ENCODE peak calls at places on chromosomes 1 and 21, in five cellular contexts. One of them, this sample, is unnamed.

GRCh38 chr1:175072131-175072941 is 4.7 kb downstream of the TNN start:
- DNase-seq in mammary epithelial cell: peak; percentile 35
- DNase-seq in colonic mucosa: no peak
- DNase-seq in HAP-1: no peak
- DNase-seq in heart right ventricle: no peak
- DNase-seq in this sample: no peak

GRCh38 chr21:43697758-43698643 is 20.9 kb upstream of the PDXK start:
- DNase-seq in mammary epithelial cell: no peak
- DNase-seq in HAP-1: no peak
- DNase-seq in colonic mucosa: no peak
- DNase-seq in heart right ventricle: no peak
- DNase-seq in this sample: no peak

GRCh38 chr1:42941640-42942330 is 16.9 kb downstream of the SLC2A1 start:
- DNase-seq in mammary epithelial cell: peak; percentile 89
- DNase-seq in colonic mucosa: peak; percentile 89
- DNase-seq in heart right ventricle: peak; percentile 76
- DNase-seq in HAP-1: no peak
- DNase-seq in this sample: peak; percentile 80

GRCh38 chr21:44934797-44935532 is 4.9 kb upstream of the SLX9 start:
- DNase-seq in colonic mucosa: no peak
- DNase-seq in HAP-1: no peak
- DNase-seq in heart right ventricle: no peak
- DNase-seq in mammary epithelial cell: no peak
- DNase-seq in this sample: no peak

GRCh38 chr1:244964112-244964971 is 100.0 kb upstream of the HNRNPU start:
- DNase-seq in HAP-1: no peak
- DNase-seq in heart right ventricle: no peak
- DNase-seq in mammary epithelial cell: peak; percentile 30
- DNase-seq in colonic mucosa: peak; percentile 71
- DNase-seq in this sample: no peak

GRCh38 chr21:15735409-15735808 is 5.6 kb downstream of the USP25 start:
- DNase-seq in heart right ventricle: no peak
- DNase-seq in HAP-1: no peak
- DNase-seq in mammary epithelial cell: no peak
- DNase-seq in colonic mucosa: no peak
- DNase-seq in this sample: no peak

GRCh38 chr1:158121604-158122254 is 59.0 kb upstream of the CD1D start:
- DNase-seq in mammary epithelial cell: peak; percentile 52
- DNase-seq in colonic mucosa: peak; percentile 47
- DNase-seq in HAP-1: peak; percentile 77
- DNase-seq in heart right ventricle: no peak
- DNase-seq in this sample: peak; percentile 59

GRCh38 chr21:33541105-33541711 is 709 bp downstream of the GART start:
- DNase-seq in HAP-1: peak; percentile 43
- DNase-seq in mammary epithelial cell: no peak
- DNase-seq in heart right ventricle: no peak
- DNase-seq in colonic mucosa: peak; percentile 31
- DNase-seq in this sample: no peak

GRCh38 chr1:31548518-31548898 is 27.8 kb upstream of the TINAGL1 start:
- DNase-seq in colonic mucosa: no peak
- DNase-seq in HAP-1: peak; percentile 28
- DNase-seq in heart right ventricle: no peak
- DNase-seq in mammary epithelial cell: peak; percentile 88
- DNase-seq in this sample: no peak

DNA sequence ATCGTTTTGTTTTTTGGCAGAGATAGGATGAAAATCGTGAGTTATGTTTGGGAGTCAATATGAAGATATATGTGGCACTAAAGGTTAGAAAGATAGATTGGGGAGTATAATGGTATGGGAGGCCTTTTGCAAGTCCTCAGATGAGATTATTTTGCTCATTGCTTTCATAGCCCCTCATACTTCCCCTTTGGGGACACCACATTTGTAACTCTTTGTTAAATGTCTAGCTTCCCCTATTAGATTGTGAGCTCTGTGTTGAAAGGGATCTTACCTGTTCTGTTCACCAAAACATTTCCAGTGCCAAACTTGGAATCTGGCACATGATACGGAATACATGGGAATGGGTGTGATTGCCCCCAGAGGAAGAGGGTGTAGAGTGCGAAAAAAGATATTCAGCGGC is 30.3 kb downstream of the RAVER2 start:
- DNase-seq in colonic mucosa: no peak
- DNase-seq in mammary epithelial cell: no peak
- DNase-seq in HAP-1: no peak
- DNase-seq in heart right ventricle: no peak
- DNase-seq in this sample: no peak
- H3K4me3 ChIP-seq in colonic mucosa: no peak overlapping the region
- H3K4me3 ChIP-seq in mammary epithelial cell: no peak overlapping the region
- H3K4me3 ChIP-seq in HAP-1: no peak overlapping the region
- H3K4me3 ChIP-seq in heart right ventricle: no peak overlapping the region
- H3K4me3 ChIP-seq in this sample: no peak overlapping the region

GRCh38 chr1:198937231-198938031 is 298.6 kb downstream of the PTPRC start:
- DNase-seq in colonic mucosa: peak; percentile 47
- DNase-seq in HAP-1: peak; percentile 67
- DNase-seq in heart right ventricle: no peak
- DNase-seq in mammary epithelial cell: peak; percentile 91
- DNase-seq in this sample: peak; percentile 76
- H3K4me3 ChIP-seq in colonic mucosa: peak overlapping the region; percentile 35
- H3K4me3 ChIP-seq in HAP-1: peak overlapping the region; percentile 59
- H3K4me3 ChIP-seq in heart right ventricle: peak overlapping the region; percentile 49
- H3K4me3 ChIP-seq in mammary epithelial cell: peak overlapping the region; percentile 68
- H3K4me3 ChIP-seq in this sample: peak overlapping the region; percentile 63

DNA sequence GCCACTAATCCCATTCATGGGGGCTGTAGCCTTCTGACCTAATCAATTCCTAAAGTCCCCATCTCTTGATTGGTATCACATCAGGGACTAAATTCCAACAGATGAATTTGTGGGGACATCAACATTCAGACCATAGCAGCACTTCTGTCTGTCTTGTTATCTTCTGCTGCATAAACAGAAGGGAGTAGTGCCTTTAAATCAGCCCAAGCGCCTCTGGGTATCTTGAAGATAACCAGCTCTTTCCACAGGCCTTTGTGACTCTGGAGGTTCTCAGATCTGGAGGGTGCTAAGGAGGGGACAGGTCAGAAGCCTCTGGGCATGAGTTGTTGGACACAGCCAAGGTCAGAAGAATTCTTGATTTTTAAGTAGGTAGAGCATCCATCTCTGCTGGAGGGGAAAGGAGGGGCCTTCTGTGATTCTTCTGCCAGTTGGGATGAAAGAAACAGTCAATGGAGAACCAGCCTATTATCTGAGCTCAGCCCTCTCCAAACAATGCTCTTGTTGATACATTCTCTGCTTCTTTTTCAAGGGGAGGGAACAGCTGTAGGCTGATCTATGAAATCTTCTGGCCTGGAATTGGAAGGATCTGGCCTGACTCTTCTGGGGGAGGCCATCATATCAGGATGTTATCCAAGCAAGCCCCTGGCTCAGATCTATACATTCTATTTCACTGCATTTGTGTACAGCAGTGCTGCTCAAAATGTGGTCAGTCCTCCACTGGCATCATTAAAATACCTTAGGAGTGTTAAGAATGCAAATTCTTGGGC is 31.2 kb upstream of the LRIG2 start:
- DNase-seq in mammary epithelial cell: no peak
- DNase-seq in HAP-1: peak; percentile 12
- DNase-seq in heart right ventricle: no peak
- DNase-seq in colonic mucosa: no peak
- DNase-seq in this sample: no peak
- H3K4me3 ChIP-seq in mammary epithelial cell: no peak overlapping the region
- H3K4me3 ChIP-seq in HAP-1: no peak overlapping the region
- H3K4me3 ChIP-seq in heart right ventricle: no peak overlapping the region
- H3K4me3 ChIP-seq in colonic mucosa: no peak overlapping the region
- H3K4me3 ChIP-seq in this sample: no peak overlapping the region

GRCh38 chr1:57422271-57423134 is 1.4 kb downstream of the DAB1 start:
- DNase-seq in mammary epithelial cell: no peak
- DNase-seq in heart right ventricle: no peak
- DNase-seq in HAP-1: no peak
- DNase-seq in colonic mucosa: no peak
- DNase-seq in this sample: no peak

GRCh38 chr1:57423135-57424131 is at the start of gene DAB1:
- DNase-seq in colonic mucosa: no peak
- DNase-seq in heart right ventricle: no peak
- DNase-seq in mammary epithelial cell: peak; percentile 26
- DNase-seq in HAP-1: no peak
- DNase-seq in this sample: no peak

GRCh38 chr1:57421366-57421765 is 2.5 kb downstream of the DAB1 start:
- DNase-seq in mammary epithelial cell: no peak
- DNase-seq in colonic mucosa: no peak
- DNase-seq in HAP-1: no peak
- DNase-seq in heart right ventricle: no peak
- DNase-seq in this sample: no peak

GRCh38 chr1:57424231-57425027 is 569 bp upstream of the DAB1 start:
- DNase-seq in mammary epithelial cell: no peak
- DNase-seq in HAP-1: peak; percentile 36
- DNase-seq in heart right ventricle: peak; percentile 53
- DNase-seq in colonic mucosa: no peak
- DNase-seq in this sample: no peak
- H3K4me3 ChIP-seq in mammary epithelial cell: peak overlapping the region; percentile 38
- H3K4me3 ChIP-seq in HAP-1: no peak overlapping the region
- H3K4me3 ChIP-seq in heart right ventricle: peak overlapping the region; percentile 46
- H3K4me3 ChIP-seq in colonic mucosa: peak overlapping the region; percentile 11
- H3K4me3 ChIP-seq in this sample: no peak overlapping the region

DNA sequence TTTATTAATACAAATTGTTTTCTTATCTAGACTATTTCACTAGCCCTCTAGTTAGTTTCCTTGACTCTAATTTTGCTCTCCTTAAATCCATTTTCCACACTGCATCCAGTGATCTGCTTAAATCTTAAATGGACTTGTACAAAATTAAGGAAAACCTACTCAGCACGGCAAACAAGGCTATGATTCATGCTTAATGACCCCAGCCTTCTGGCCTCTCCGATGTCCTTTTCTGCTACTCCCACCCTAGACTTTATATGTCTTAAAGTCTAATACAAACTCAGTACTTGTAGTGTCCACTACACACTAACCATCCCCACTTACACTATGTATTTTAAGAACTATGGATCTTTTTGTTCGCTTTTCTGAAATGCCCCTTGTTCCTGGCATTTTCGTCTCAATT is 2.2 kb downstream of the TMED5 start:
- DNase-seq in heart right ventricle: no peak
- DNase-seq in colonic mucosa: no peak
- DNase-seq in mammary epithelial cell: peak; percentile 16
- DNase-seq in HAP-1: no peak
- DNase-seq in this sample: no peak
- H3K4me3 ChIP-seq in heart right ventricle: peak overlapping the region; percentile 63
- H3K4me3 ChIP-seq in colonic mucosa: peak overlapping the region; percentile 83
- H3K4me3 ChIP-seq in mammary epithelial cell: peak overlapping the region; percentile 85
- H3K4me3 ChIP-seq in HAP-1: peak overlapping the region; percentile 61
- H3K4me3 ChIP-seq in this sample: no peak overlapping the region

GRCh38 chr1:58765016-58765415 is 18.8 kb downstream of the JUN start:
- DNase-seq in mammary epithelial cell: no peak
- DNase-seq in heart right ventricle: no peak
- DNase-seq in colonic mucosa: no peak
- DNase-seq in HAP-1: no peak
- DNase-seq in this sample: no peak
- H3K4me3 ChIP-seq in mammary epithelial cell: no peak overlapping the region
- H3K4me3 ChIP-seq in heart right ventricle: no peak overlapping the region
- H3K4me3 ChIP-seq in colonic mucosa: no peak overlapping the region
- H3K4me3 ChIP-seq in HAP-1: no peak overlapping the region
- H3K4me3 ChIP-seq in this sample: no peak overlapping the region

GRCh38 chr1:154178856-154179811 is 12.8 kb downstream of the TPM3 start:
- DNase-seq in heart right ventricle: no peak
- DNase-seq in colonic mucosa: peak; percentile 56
- DNase-seq in HAP-1: peak; percentile 40
- DNase-seq in mammary epithelial cell: no peak
- DNase-seq in this sample: no peak

GRCh38 chr1:154178006-154178405 is 13.9 kb downstream of the TPM3 start:
- DNase-seq in colonic mucosa: no peak
- DNase-seq in HAP-1: no peak
- DNase-seq in heart right ventricle: no peak
- DNase-seq in mammary epithelial cell: no peak
- DNase-seq in this sample: no peak

GRCh38 chr1:154182342-154183044 is 9.4 kb downstream of the TPM3 start:
- DNase-seq in HAP-1: peak; percentile 78
- DNase-seq in mammary epithelial cell: peak; percentile 84
- DNase-seq in heart right ventricle: peak; percentile 67
- DNase-seq in colonic mucosa: peak; percentile 92
- DNase-seq in this sample: peak; percentile 22

GRCh38 chr1:154181944-154182341 is 10.0 kb downstream of the TPM3 start:
- DNase-seq in HAP-1: no peak
- DNase-seq in mammary epithelial cell: no peak
- DNase-seq in colonic mucosa: no peak
- DNase-seq in heart right ventricle: no peak
- DNase-seq in this sample: no peak

GRCh38 chr1:154179951-154180687 is 11.8 kb downstream of the TPM3 start:
- DNase-seq in HAP-1: no peak
- DNase-seq in mammary epithelial cell: no peak
- DNase-seq in colonic mucosa: peak; percentile 69
- DNase-seq in heart right ventricle: no peak
- DNase-seq in this sample: no peak
- H3K4me3 ChIP-seq in HAP-1: no peak overlapping the region
- H3K4me3 ChIP-seq in mammary epithelial cell: no peak overlapping the region
- H3K4me3 ChIP-seq in colonic mucosa: peak overlapping the region; percentile 95
- H3K4me3 ChIP-seq in heart right ventricle: no peak overlapping the region
- H3K4me3 ChIP-seq in this sample: no peak overlapping the region

GRCh38 chr1:242523968-242524570 is 428 bp downstream of the PLD5 start:
- DNase-seq in heart right ventricle: peak; percentile 20
- DNase-seq in HAP-1: peak; percentile 88
- DNase-seq in mammary epithelial cell: peak; percentile 75
- DNase-seq in colonic mucosa: no peak
- DNase-seq in this sample: no peak

GRCh38 chr1:242525360-242525722 is 844 bp upstream of the PLD5 start:
- DNase-seq in colonic mucosa: no peak
- DNase-seq in mammary epithelial cell: no peak
- DNase-seq in HAP-1: no peak
- DNase-seq in heart right ventricle: no peak
- DNase-seq in this sample: no peak

GRCh38 chr1:242523282-242523967 is 1.1 kb downstream of the PLD5 start:
- DNase-seq in HAP-1: peak; percentile 19
- DNase-seq in mammary epithelial cell: peak; percentile 4
- DNase-seq in colonic mucosa: no peak
- DNase-seq in heart right ventricle: no peak
- DNase-seq in this sample: no peak

GRCh38 chr1:242525769-242526168 is 1.3 kb upstream of the PLD5 start:
- DNase-seq in HAP-1: no peak
- DNase-seq in colonic mucosa: no peak
- DNase-seq in heart right ventricle: no peak
- DNase-seq in mammary epithelial cell: no peak
- DNase-seq in this sample: no peak

DNA sequence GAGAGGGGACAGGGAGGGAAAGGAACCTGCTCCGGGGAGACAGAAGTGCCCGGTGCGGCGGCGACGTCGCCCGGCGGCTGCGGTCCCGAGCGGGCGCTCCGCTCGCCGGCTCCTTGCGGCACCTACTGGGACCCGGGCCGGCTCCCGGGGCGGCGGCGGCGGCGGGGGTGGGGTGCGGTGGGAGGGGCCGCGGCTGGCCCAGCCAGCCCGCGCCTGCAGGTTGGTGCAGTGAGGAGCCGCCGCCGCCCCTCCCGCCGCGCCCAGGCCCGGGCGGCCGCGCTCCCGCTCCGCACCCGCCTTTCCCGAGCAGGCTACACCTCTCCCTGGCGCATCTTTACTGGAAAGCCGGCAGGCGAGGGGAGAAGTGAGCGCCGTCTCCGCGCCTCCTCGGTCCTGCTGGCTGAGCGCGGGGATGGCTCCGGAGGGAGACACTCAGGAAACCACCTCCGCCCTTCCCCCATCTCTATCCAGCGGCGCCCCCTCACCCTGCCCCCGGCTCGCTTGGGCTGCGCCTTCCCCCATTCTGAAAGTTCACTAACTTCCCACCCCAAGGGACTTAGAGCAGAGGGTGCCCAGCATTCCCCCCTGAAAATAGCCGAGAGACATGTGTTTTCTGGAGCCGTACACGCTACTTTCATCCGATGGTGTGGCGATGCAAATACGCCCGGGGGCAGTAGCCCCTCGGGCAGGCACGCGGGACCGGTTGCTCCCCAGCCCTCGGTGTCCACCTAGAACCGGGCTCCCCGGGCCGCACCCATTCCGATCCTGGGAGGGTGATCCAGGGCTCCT is at the start of gene PLD5:
- DNase-seq in colonic mucosa: no peak
- DNase-seq in HAP-1: peak; percentile 74
- DNase-seq in heart right ventricle: no peak
- DNase-seq in mammary epithelial cell: peak; percentile 64
- DNase-seq in this sample: no peak
- H3K4me3 ChIP-seq in colonic mucosa: peak within 1 kb of the TSS; percentile 11
- H3K4me3 ChIP-seq in HAP-1: peak within 1 kb of the TSS; percentile 57
- H3K4me3 ChIP-seq in heart right ventricle: peak within 1 kb of the TSS; percentile 22
- H3K4me3 ChIP-seq in mammary epithelial cell: peak within 1 kb of the TSS; percentile 92
- H3K4me3 ChIP-seq in this sample: no peak within 1 kb of the TSS